ENCODE peak calls at places on chromosome 15, in six cellular contexts. W is mammary epithelial cell, E is RWPE2, M is transverse colon, N is Peyer's patch, C is tibial nerve. J is an unnamed sample. For H3K9me3, the result is how much of the 10 kb centered on the place peaks cover.

GRCh38 chr15:67146875-67147381 is 81.5 kb downstream of the SMAD3 start:
- DNase-seq in W (peak), E (peak), M (peak), N (no peak), C (no peak), J (no peak)

GRCh38 chr15:83658406-83658805 is 4.5 kb downstream of the ADAMTSL3 start:
- DNase-seq in W (no peak), E (no peak), M (no peak), N (no peak), C (no peak), J (no peak)

GRCh38 chr15:59138243-59138642 is 33.3 kb downstream of the CCNB2 start:
- DNase-seq in W (no peak), E (peak), M (peak), N (peak), C (no peak), J (peak)

GRCh38 chr15:79918278-79918677 is 21.5 kb upstream of the MTHFS start:
- DNase-seq in W (no peak), E (no peak), M (no peak), N (no peak), C (no peak), J (no peak)

GRCh38 chr15:58383876-58384275 is 47.9 kb upstream of the LIPC start:
- DNase-seq in W (no peak), E (no peak), M (no peak), N (no peak), C (no peak), J (no peak)

GRCh38 chr15:100241572-100242479 is 99.9 kb downstream of the ADAMTS17 start:
- DNase-seq in W (peak), E (peak), M (no peak), N (no peak), C (peak), J (no peak)

GRCh38 chr15:101542306-101543025 is 53.0 kb upstream of the PCSK6 start:
- DNase-seq in W (no peak), E (peak), M (no peak), N (no peak), C (peak), J (no peak)

GRCh38 chr15:43859546-43859945 is 32.7 kb downstream of the WDR76 start:
- DNase-seq in W (no peak), E (no peak), M (no peak), N (no peak), C (no peak), J (no peak)

GRCh38 chr15:41512512-41513281 is 930 bp downstream of the LTK start:
- DNase-seq in W (no peak), E (no peak), M (peak), N (peak), C (no peak), J (peak)

GRCh38 chr15:39362832-39363561 is 217.9 kb upstream of the THBS1 start:
- DNase-seq in W (no peak), E (no peak), M (no peak), N (no peak), C (no peak), J (no peak)

GRCh38 chr15:78276032-78276943 is 11.9 kb downstream of the DNAJA4 start:
- DNase-seq in W (no peak), E (no peak), M (no peak), N (no peak), C (no peak), J (no peak)

GRCh38 chr15:81289910-81290309 is 34.0 kb downstream of the STARD5 start:
- DNase-seq in W (no peak), E (no peak), M (no peak), N (no peak), C (no peak), J (no peak)

GRCh38 chr15:90402230-90402629 is 14.2 kb downstream of the IQGAP1 start:
- DNase-seq in W (peak), E (peak), M (no peak), N (no peak), C (peak), J (no peak)

GRCh38 chr15:36696191-36696590 is 116.8 kb downstream of the CDIN1 start:
- DNase-seq in W (no peak), E (no peak), M (no peak), N (no peak), C (no peak), J (no peak)

GRCh38 chr15:99911824-99912223 is 178.6 kb upstream of the LYSMD4 start:
- DNase-seq in W (no peak), E (no peak), M (no peak), N (no peak), C (no peak), J (no peak)

GRCh38 chr15:67253103-67253502 is 1.4 kb downstream of the AAGAB start:
- DNase-seq in W (no peak), E (no peak), M (peak), N (no peak), C (no peak), J (no peak)

GRCh38 chr15:40927497-40928346 is 1.4 kb upstream of the DLL4 start:
- DNase-seq in W (no peak), E (peak), M (peak), N (no peak), C (no peak), J (no peak)

GRCh38 chr15:37873336-37873735 is 61.1 kb upstream of the TMCO5A start:
- DNase-seq in W (no peak), E (no peak), M (no peak), N (no peak), C (no peak), J (no peak)

GRCh38 chr15:50181983-50182232 is at the start of gene SLC27A2:
- DNase-seq in W (no peak), E (no peak), M (peak), N (peak), C (no peak), J (no peak)
- TF ChIP-seq CTCF in W (peak), E (peak), M (peak), N (peak), C (peak), J (peak)

GRCh38 chr15:46897266-46897665 is 820.0 kb upstream of the SEMA6D start:
- DNase-seq in W (no peak), E (no peak), M (no peak), N (no peak), C (no peak), J (no peak)

GRCh38 chr15:46894644-46895043 is 822.7 kb upstream of the SEMA6D start:
- DNase-seq in W (no peak), E (peak), M (no peak), N (no peak), C (no peak), J (no peak)

GRCh38 chr15:46892621-46893160 is 824.6 kb upstream of the SEMA6D start:
- DNase-seq in W (no peak), E (no peak), M (no peak), N (no peak), C (no peak), J (no peak)
- H3K9me3 ChIP-seq in W (under half), E (under half), M (under half), N (under half), C (under half), J (under half)

GRCh38 chr15:35470441-35470840 is 75.5 kb downstream of the DPH6 start:
- DNase-seq in W (no peak), E (no peak), M (no peak), N (no peak), C (no peak), J (no peak)

GRCh38 chr15:35471024-35471423 is 74.9 kb downstream of the DPH6 start:
- DNase-seq in W (no peak), E (no peak), M (no peak), N (no peak), C (no peak), J (no peak)

GRCh38 chr15:35466476-35466875 is 79.5 kb downstream of the DPH6 start:
- DNase-seq in W (no peak), E (no peak), M (no peak), N (no peak), C (no peak), J (no peak)

GRCh38 chr15:35460616-35461015 is 85.3 kb downstream of the DPH6 start:
- DNase-seq in W (no peak), E (no peak), M (no peak), N (no peak), C (no peak), J (no peak)

DNA sequence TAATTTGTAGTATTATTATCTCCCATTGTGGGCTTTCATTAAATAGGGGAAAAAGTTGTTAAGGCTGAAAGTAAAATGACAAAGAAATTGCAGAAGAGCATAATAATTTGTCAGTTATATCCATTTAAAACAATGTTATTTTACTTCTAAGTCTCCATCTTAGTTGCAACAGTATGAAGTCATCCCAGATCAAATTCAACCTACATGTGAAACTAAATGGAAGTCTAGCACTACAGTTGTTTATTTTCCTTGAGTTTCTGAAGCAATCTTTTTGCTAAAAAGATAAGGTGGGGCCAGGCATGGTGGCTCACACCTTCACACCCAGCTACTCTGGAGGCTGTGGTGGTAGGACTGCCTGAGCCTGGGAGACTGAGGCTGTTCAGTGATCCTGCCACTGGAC is 80.2 kb downstream of the DPH6 start:
- DNase-seq in W (no peak), E (no peak), M (no peak), N (no peak), C (no peak), J (no peak)
- TF ChIP-seq CTCF in W (no peak), E (no peak), M (no peak), N (no peak), C (no peak), J (no peak)

GRCh38 chr15:27463699-27464098 is 492.7 kb downstream of the GABRG3 start:
- DNase-seq in W (no peak), E (no peak), M (no peak), N (no peak), C (no peak), J (no peak)

GRCh38 chr15:27468151-27468556 is 497.2 kb downstream of the GABRG3 start:
- DNase-seq in W (no peak), E (no peak), M (no peak), N (no peak), C (no peak), J (no peak)

GRCh38 chr15:27459836-27460235 is 488.9 kb downstream of the GABRG3 start:
- DNase-seq in W (no peak), E (no peak), M (no peak), N (no peak), C (no peak), J (no peak)

GRCh38 chr15:27465213-27465612 is 494.2 kb downstream of the GABRG3 start:
- DNase-seq in W (no peak), E (no peak), M (no peak), N (no peak), C (no peak), J (no peak)
- H3K9me3 ChIP-seq in W (under half), E (under half), M (under half), N (under half), C (under half), J (under half)

DNA sequence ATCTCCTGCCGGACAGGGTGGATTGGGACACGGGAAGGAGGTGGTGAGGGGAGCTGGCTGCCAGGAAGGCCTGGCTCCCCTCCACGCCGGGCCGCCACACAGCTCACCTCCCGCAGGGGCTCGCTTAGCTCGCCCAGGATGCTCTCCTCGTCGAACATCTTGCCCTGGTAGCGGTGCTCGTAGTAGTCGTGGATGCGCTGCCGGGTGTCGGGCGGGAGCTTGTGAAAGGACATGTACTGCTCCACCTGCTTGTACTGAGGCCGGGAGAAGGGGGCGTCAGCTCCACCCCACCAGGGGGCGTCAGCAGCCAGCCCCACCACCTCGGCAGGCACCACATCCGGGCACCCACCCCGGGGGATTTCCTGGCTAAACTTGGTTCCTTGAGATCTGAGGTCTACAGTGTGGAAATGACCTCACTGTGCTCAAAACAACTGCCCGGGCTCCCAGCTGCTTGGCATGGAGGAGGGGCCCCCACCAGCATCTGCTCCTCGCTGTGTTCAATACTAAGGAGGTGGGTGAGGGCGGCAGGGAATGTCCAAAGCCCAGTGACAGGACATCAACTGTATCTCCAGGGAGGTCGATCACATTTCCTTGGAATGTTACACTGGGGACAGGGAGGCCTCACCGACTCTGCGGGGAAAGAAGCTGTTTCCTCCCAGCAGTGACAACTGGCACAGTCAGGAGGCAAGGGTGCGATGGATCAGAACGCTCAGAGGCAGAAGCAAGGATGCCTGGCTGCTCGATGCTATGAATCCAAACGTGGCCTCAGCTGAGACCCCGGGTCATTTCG is 43.4 kb downstream of the HCN4 start:
- DNase-seq in W (no peak), E (peak), M (no peak), N (no peak), C (no peak), J (no peak)
- TF ChIP-seq CTCF in W (peak), E (no peak), M (no peak), N (no peak), C (no peak), J (no peak)

DNA sequence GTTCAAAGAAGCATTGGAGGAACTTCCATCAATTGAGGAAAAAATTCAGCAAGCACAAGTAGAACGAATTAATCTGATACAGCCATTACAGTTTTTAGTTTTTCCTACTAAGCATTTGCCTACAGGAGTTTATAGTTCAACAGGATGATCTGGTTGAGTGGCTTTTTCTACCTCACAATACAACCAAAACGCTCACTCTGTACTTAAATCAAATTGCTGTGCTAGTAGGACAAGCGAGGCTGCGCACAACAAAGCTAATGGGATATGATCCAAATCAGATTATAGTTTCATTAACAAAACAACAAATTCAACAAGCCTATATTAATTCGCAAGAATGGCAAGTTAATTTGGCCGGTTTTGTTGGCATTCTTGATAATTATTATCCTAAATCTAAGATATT is 44.2 kb downstream of the ETFA start:
- DNase-seq in W (no peak), E (no peak), M (no peak), N (no peak), C (no peak), J (no peak)
- H3K9me3 ChIP-seq in W (under half), E (under half), M (under half), N (under half), C (under half), J (under half)